ENCODE peak calls at places on chromosomes 4 and X, in eight cellular contexts. C is fibroblast of mammary gland; X is endothelial cell of umbilical vein; Y is HAP-1; F is esophagus squamous epithelium; N is foreskin fibroblast; H is stimulated activated CD8-positive, alpha-beta memory T cell treated with anti-CD3 and anti-CD28 coated beads, Interleukin-7, amount 100 ng/mL, for 24 hours; T is NCI-H2029. Q is an unnamed sample.

GRCh38 chrX:30892591-30892990 is 3.5 kb upstream of the TAB3 start:
- DNase-seq in C (no peak), F (no peak), N (no peak), Y (no peak), T (no peak), H (no peak), X (no peak), Q (no peak)

GRCh38 chrX:151458824-151459223 is 61.8 kb downstream of the VMA21 start:
- DNase-seq in Y (no peak), F (no peak), T (no peak), C (no peak), H (no peak), N (no peak), X (no peak), Q (no peak)

GRCh38 chr4:154143720-154144119 is 347.9 kb downstream of the DCHS2 start:
- DNase-seq in F (no peak), C (no peak), N (no peak), H (no peak), Y (no peak), X (no peak), T (no peak), Q (no peak)

GRCh38 chrX:40734956-40735317 is 405 bp downstream of the MED14 start:
- DNase-seq in Y (no peak), T (no peak), F (no peak), X (peak), H (no peak), N (peak), C (no peak), Q (no peak)

GRCh38 chrX:18931972-18932371 is 51.9 kb downstream of the PHKA2 start:
- DNase-seq in Y (peak), X (peak), F (no peak), H (no peak), T (no peak), C (peak), N (peak), Q (no peak)

GRCh38 chrX:37640142-37640541 is 45.4 kb upstream of the XK start:
- DNase-seq in T (no peak), X (no peak), Y (no peak), F (no peak), N (no peak), C (no peak), H (no peak), Q (no peak)

GRCh38 chrX:10618911-10619310 is 1.5 kb downstream of the MID1 start:
- DNase-seq in Y (peak), N (peak), X (peak), C (peak), T (no peak), H (no peak), F (no peak), Q (no peak)

GRCh38 chr4:173990879-173991231 is 292.6 kb downstream of the FBXO8 start:
- DNase-seq in C (no peak), Y (no peak), H (no peak), T (no peak), N (no peak), X (no peak), F (no peak), Q (no peak)

GRCh38 chr4:147755567-147756295 is 23.8 kb downstream of the ARHGAP10 start:
- DNase-seq in X (no peak), Y (no peak), F (no peak), C (peak), H (no peak), N (peak), T (no peak), Q (no peak)

GRCh38 chr4:104763554-104764210 is 269.0 kb upstream of the CXXC4 start:
- DNase-seq in N (no peak), C (no peak), X (no peak), T (no peak), H (no peak), Y (no peak), F (no peak), Q (no peak)

GRCh38 chrX:135411893-135412292 is 9.9 kb upstream of the SMIM10L2A start:
- DNase-seq in N (peak), H (no peak), Y (no peak), C (peak), X (no peak), T (no peak), F (no peak), Q (peak)

GRCh38 chrX:3262906-3263305 is 83.5 kb downstream of the MXRA5 start:
- DNase-seq in H (no peak), X (peak), N (peak), C (peak), T (no peak), F (no peak), Y (no peak), Q (peak)

GRCh38 chrX:9498236-9498635 is 33.4 kb downstream of the TBL1X start:
- DNase-seq in C (no peak), T (no peak), Y (no peak), F (no peak), H (no peak), N (no peak), X (no peak), Q (no peak)

GRCh38 chrX:18877472-18877871 is 106.4 kb downstream of the PHKA2 start:
- DNase-seq in Y (peak), X (no peak), C (no peak), N (no peak), H (no peak), F (no peak), T (no peak), Q (no peak)

GRCh38 chr4:125703443-125703842 is 388.7 kb downstream of the FAT4 start:
- DNase-seq in N (peak), X (peak), F (no peak), H (no peak), Y (no peak), T (no peak), C (peak), Q (peak)

GRCh38 chr4:7073526-7074390 is 5.9 kb upstream of the GRPEL1 start:
- DNase-seq in X (peak), H (no peak), N (peak), T (peak), Y (peak), C (peak), F (no peak), Q (peak)

GRCh38 chr4:134780244-134780643 is 578.7 kb upstream of the PABPC4L start:
- DNase-seq in C (no peak), Y (no peak), T (no peak), F (no peak), N (no peak), X (no peak), H (no peak), Q (no peak)

GRCh38 chrX:136185409-136186022 is 38.2 kb downstream of the FHL1 start:
- DNase-seq in X (peak), F (no peak), N (peak), T (no peak), H (no peak), C (peak), Y (no peak), Q (peak)

GRCh38 chr4:140641789-140642439 is 73.2 kb upstream of the UCP1 start:
- DNase-seq in C (peak), N (no peak), F (no peak), H (no peak), Y (no peak), X (no peak), T (no peak), Q (no peak)

GRCh38 chr4:29722253-29722652 is 997.9 kb upstream of the PCDH7 start:
- DNase-seq in N (no peak), Y (no peak), C (no peak), T (no peak), F (no peak), H (no peak), X (no peak), Q (no peak)

GRCh38 chr4:1249731-1250526 is 999 bp upstream of the CTBP1 start:
- DNase-seq in F (no peak), Y (peak), X (peak), H (peak), C (no peak), T (no peak), N (peak), Q (no peak)

GRCh38 chrX:130893356-130894085 is 9.5 kb downstream of the ENOX2 start:
- DNase-seq in F (no peak), Y (no peak), H (no peak), N (peak), X (no peak), C (peak), T (no peak), Q (no peak)

GRCh38 chrX:43840265-43840664 is 42.0 kb downstream of the MAOB start:
- DNase-seq in C (no peak), H (no peak), F (no peak), X (no peak), T (no peak), Y (no peak), N (no peak), Q (no peak)

GRCh38 chr4:40340034-40340433 is 4.9 kb downstream of the CHRNA9 start:
- DNase-seq in X (no peak), N (no peak), Y (no peak), H (no peak), T (no peak), C (peak), F (no peak), Q (peak)

GRCh38 chr4:31291238-31291637 is 571.1 kb downstream of the PCDH7 start:
- DNase-seq in C (no peak), N (no peak), H (no peak), T (no peak), F (no peak), Y (no peak), X (no peak), Q (no peak)

GRCh38 chr4:53592686-53593641 is 1.7 kb upstream of the LNX1 start:
- DNase-seq in Y (no peak), X (peak), N (no peak), F (no peak), T (peak), C (peak), H (no peak), Q (no peak)

GRCh38 chr4:168723020-168723419 is 226.2 kb downstream of the PALLD start:
- DNase-seq in C (peak), T (no peak), Y (no peak), F (no peak), N (peak), X (peak), H (no peak), Q (peak)

GRCh38 chr4:42390622-42391355 is 6.5 kb upstream of the SHISA3 start:
- DNase-seq in X (no peak), Y (no peak), H (no peak), N (no peak), T (no peak), F (no peak), C (no peak), Q (no peak)

GRCh38 chr4:98673978-98674377 is 15.6 kb upstream of the TSPAN5 start:
- DNase-seq in F (no peak), X (no peak), N (no peak), H (no peak), T (no peak), C (no peak), Y (no peak), Q (peak)